ENCODE peak calls at places on chromosomes 12 and 14, in ten cellular contexts. A, K, J, W, Q, N, U, T, B and X are unnamed samples.

GRCh38 chr12:124768462-124769165 is 95.0 kb downstream of the SCARB1 start:
- DNase-seq in A (no peak), K (no peak), J (no peak), W (no peak), Q (no peak), N (no peak), U (no peak), T (no peak), B (no peak), X (no peak)

GRCh38 chr12:93778306-93778705 is 101.1 kb downstream of the CRADD start:
- DNase-seq in A (no peak), K (no peak), J (peak; percentile 43), W (peak; percentile 93), Q (no peak), N (no peak), U (no peak), T (no peak), B (no peak), X (no peak)

GRCh38 chr14:92531151-92531873 is 17.7 kb downstream of the RIN3 start:
- DNase-seq in A (no peak), K (no peak), J (no peak), W (no peak), Q (peak; percentile 70), N (no peak), U (peak; percentile 53), T (no peak), B (peak; percentile 61), X (no peak)

GRCh38 chr12:123445388-123446344 is 9.2 kb upstream of the RILPL2 start:
- DNase-seq in A (no peak), K (no peak), J (no peak), W (peak; percentile 77), Q (no peak), N (no peak), U (peak; percentile 65), T (no peak), B (no peak), X (no peak)

GRCh38 chr12:110921262-110921661 is 883 bp upstream of the MYL2 start:
- DNase-seq in A (no peak), K (no peak), J (no peak), W (no peak), Q (no peak), N (no peak), U (no peak), T (no peak), B (no peak), X (no peak)

GRCh38 chr14:48731260-48731659 is 854.9 kb downstream of the RPS29 start:
- DNase-seq in A (no peak), K (no peak), J (no peak), W (no peak), Q (no peak), N (no peak), U (no peak), T (no peak), B (no peak), X (no peak)

GRCh38 chr12:65023485-65023884 is 97.6 kb downstream of the WIF1 start:
- DNase-seq in A (no peak), K (no peak), J (no peak), W (no peak), Q (no peak), N (no peak), U (no peak), T (no peak), B (no peak), X (no peak)

GRCh38 chr12:94134226-94134795 is 14.1 kb upstream of the PLXNC1 start:
- DNase-seq in A (no peak), K (peak; percentile 11), J (peak; percentile 43), W (peak; percentile 67), Q (no peak), N (peak; percentile 25), U (peak; percentile 78), T (no peak), B (peak; percentile 33), X (no peak)

GRCh38 chr12:64036414-64036813 is 185.7 kb downstream of the KICS2 start:
- DNase-seq in A (no peak), K (no peak), J (no peak), W (peak; percentile 47), Q (no peak), N (no peak), U (no peak), T (no peak), B (no peak), X (no peak)

GRCh38 chr12:110694330-110694891 is 5.5 kb upstream of the HVCN1 start:
- DNase-seq in A (peak; percentile 18), K (no peak), J (peak; percentile 67), W (no peak), Q (no peak), N (no peak), U (no peak), T (no peak), B (no peak), X (no peak)

GRCh38 chr14:95394981-95395737 is 75.5 kb upstream of the CLMN start:
- DNase-seq in A (no peak), K (no peak), J (no peak), W (peak; percentile 5), Q (no peak), N (no peak), U (peak; percentile 20), T (no peak), B (no peak), X (no peak)

GRCh38 chr14:58667900-58668299 is 30.1 kb downstream of the DACT1 start:
- DNase-seq in A (no peak), K (no peak), J (no peak), W (no peak), Q (no peak), N (no peak), U (no peak), T (no peak), B (no peak), X (no peak)

GRCh38 chr12:47818701-47819543 is 781 bp downstream of the HDAC7 start:
- DNase-seq in A (peak; percentile 59), K (no peak), J (peak; percentile 71), W (peak; percentile 37), Q (peak; percentile 85), N (no peak), U (peak; percentile 50), T (peak; percentile 69), B (peak; percentile 77), X (no peak)

GRCh38 chr14:55446833-55447232 is 6.4 kb upstream of the TBPL2 start:
- DNase-seq in A (no peak), K (no peak), J (no peak), W (peak; percentile 73), Q (no peak), N (no peak), U (no peak), T (no peak), B (no peak), X (no peak)

GRCh38 chr14:85195872-85196477 is 334.0 kb upstream of the FLRT2 start:
- DNase-seq in A (no peak), K (no peak), J (no peak), W (peak; percentile 17), Q (no peak), N (no peak), U (no peak), T (no peak), B (no peak), X (no peak)

GRCh38 chr12:132191715-132192553 is 47.7 kb downstream of the NOC4L start:
- DNase-seq in A (no peak), K (no peak), J (no peak), W (no peak), Q (no peak), N (no peak), U (no peak), T (no peak), B (no peak), X (no peak)

GRCh38 chr14:31895206-31895605 is 181.9 kb upstream of the ARHGAP5 start:
- DNase-seq in A (no peak), K (no peak), J (no peak), W (peak; percentile 58), Q (no peak), N (peak; percentile 30), U (no peak), T (no peak), B (no peak), X (no peak)

GRCh38 chr14:63342381-63342780 is 23.6 kb upstream of the GPHB5 start:
- DNase-seq in A (no peak), K (no peak), J (no peak), W (peak; percentile 17), Q (no peak), N (no peak), U (no peak), T (no peak), B (no peak), X (no peak)

GRCh38 chr14:99996951-99997571 is 68.2 kb upstream of the EVL start:
- DNase-seq in A (no peak), K (no peak), J (no peak), W (peak; percentile 2), Q (no peak), N (no peak), U (no peak), T (no peak), B (no peak), X (no peak)

GRCh38 chr12:53325539-53326061 is 4.2 kb upstream of the AAAS start:
- DNase-seq in A (peak; percentile 63), K (no peak), J (peak; percentile 91), W (no peak), Q (peak; percentile 68), N (no peak), U (peak; percentile 18), T (peak; percentile 54), B (peak; percentile 52), X (no peak)

GRCh38 chr12:92596388-92596787 is 106.4 kb upstream of the PLEKHG7 start:
- DNase-seq in A (no peak), K (no peak), J (no peak), W (no peak), Q (no peak), N (no peak), U (no peak), T (no peak), B (no peak), X (no peak)

GRCh38 chr14:83777516-83777915 is 1752.4 kb upstream of the FLRT2 start:
- DNase-seq in A (no peak), K (no peak), J (no peak), W (no peak), Q (no peak), N (no peak), U (no peak), T (no peak), B (no peak), X (no peak)

GRCh38 chr12:65566776-65567175 is 257.5 kb upstream of the HMGA2 start:
- DNase-seq in A (no peak), K (no peak), J (no peak), W (no peak), Q (no peak), N (no peak), U (no peak), T (no peak), B (no peak), X (no peak)

GRCh38 chr14:53924754-53925153 is 31.9 kb downstream of the BMP4 start:
- DNase-seq in A (no peak), K (no peak), J (no peak), W (peak; percentile 74), Q (no peak), N (peak; percentile 73), U (no peak), T (no peak), B (no peak), X (no peak)

GRCh38 chr14:22822619-22823551 is 6.8 kb upstream of the MRPL52 start:
- DNase-seq in A (peak; percentile 52), K (peak; percentile 12), J (peak; percentile 79), W (peak; percentile 89), Q (peak; percentile 89), N (no peak), U (peak; percentile 83), T (peak; percentile 86), B (peak; percentile 78), X (peak; percentile 80)

GRCh38 chr12:32534698-32535097 is 135.3 kb downstream of the FGD4 start:
- DNase-seq in A (no peak), K (no peak), J (no peak), W (no peak), Q (no peak), N (no peak), U (no peak), T (no peak), B (no peak), X (no peak)

GRCh38 chr12:18224745-18225144 is 36.6 kb upstream of the PIK3C2G start:
- DNase-seq in A (no peak), K (peak; percentile 0), J (peak; percentile 25), W (peak; percentile 48), Q (no peak), N (no peak), U (peak; percentile 48), T (no peak), B (no peak), X (no peak)

GRCh38 chr14:73237219-73237785 is at the start of gene PAPLN:
- DNase-seq in A (no peak), K (no peak), J (no peak), W (no peak), Q (no peak), N (no peak), U (no peak), T (no peak), B (peak; percentile 26), X (no peak)